ENCODE peak calls at places on chromosomes 7 and 10, in six cellular contexts. L is T1000; G is Panc1; T is stimulated activated CD4-positive, alpha-beta T cell treated with anti-CD3 and anti-CD28 coated beads, Interleukin-1b, Interleukin-23, amount 100 ng/mL, for 48 hours; N is T-helper 2 cell; Y is Right ventricle myocardium superior. D is an unnamed sample.

GRCh38 chr7:29102554-29103151 is 43.7 kb downstream of the CPVL start:
- DNase-seq in L (no peak), G (peak), T (peak), N (no peak), Y (peak), D (peak)

GRCh38 chr10:7819126-7819470 is 793 bp downstream of the TAF3 start:
- DNase-seq in L (no peak), G (no peak), T (peak), N (peak), Y (peak), D (peak)

GRCh38 chr7:92754756-92755581 is 81.4 kb downstream of the CDK6 start:
- DNase-seq in L (no peak), G (no peak), T (no peak), N (no peak), Y (peak), D (no peak)

GRCh38 chr7:77931841-77932240 is 133.3 kb downstream of the PHTF2 start:
- DNase-seq in L (no peak), G (no peak), T (no peak), N (no peak), Y (no peak), D (no peak)

GRCh38 chr7:150903627-150904026 is 51.3 kb downstream of the AOC1 start:
- DNase-seq in L (peak), G (no peak), T (no peak), N (no peak), Y (peak), D (no peak)

GRCh38 chr7:20116869-20117268 is 100.3 kb downstream of the MACC1 start:
- DNase-seq in L (no peak), G (no peak), T (no peak), N (no peak), Y (no peak), D (no peak)

GRCh38 chr7:106721816-106722785 is 61.1 kb upstream of the CCDC71L start:
- DNase-seq in L (no peak), G (no peak), T (no peak), N (no peak), Y (no peak), D (no peak)

GRCh38 chr10:37765216-37765615 is 92.2 kb downstream of the ZNF248 start:
- DNase-seq in L (no peak), G (no peak), T (no peak), N (no peak), Y (no peak), D (no peak)

GRCh38 chr10:4902571-4903011 is 60.6 kb upstream of the AKR1C1 start:
- DNase-seq in L (no peak), G (no peak), T (peak), N (no peak), Y (no peak), D (no peak)

GRCh38 chr7:131076032-131076431 is 251.6 kb upstream of the MKLN1 start:
- DNase-seq in L (no peak), G (no peak), T (no peak), N (no peak), Y (no peak), D (no peak)

GRCh38 chr10:4651404-4652037 is 174.5 kb upstream of the AKR1E2 start:
- DNase-seq in L (no peak), G (no peak), T (peak), N (no peak), Y (no peak), D (no peak)

GRCh38 chr7:50665403-50666123 is 100.4 kb upstream of the DDC start:
- DNase-seq in L (peak), G (no peak), T (no peak), N (no peak), Y (no peak), D (no peak)

GRCh38 chr7:103577059-103577458 is 131.1 kb upstream of the SLC26A5 start:
- DNase-seq in L (no peak), G (no peak), T (no peak), N (no peak), Y (no peak), D (no peak)

GRCh38 chr7:26553582-26553981 is 261.9 kb downstream of the SNX10 start:
- DNase-seq in L (no peak), G (no peak), T (no peak), N (no peak), Y (no peak), D (no peak)

GRCh38 chr7:93948106-93948505 is 26.6 kb downstream of the GNG11 start:
- DNase-seq in L (no peak), G (no peak), T (no peak), N (no peak), Y (no peak), D (no peak)

GRCh38 chr7:142832452-142832851 is 22.4 kb upstream of the EPHB6 start:
- DNase-seq in L (no peak), G (no peak), T (no peak), N (no peak), Y (no peak), D (no peak)

GRCh38 chr7:82694020-82694419 is 250.4 kb upstream of the CACNA2D1 start:
- DNase-seq in L (no peak), G (no peak), T (no peak), N (no peak), Y (no peak), D (no peak)